ENCODE peak calls at places on chromosomes 6 and 20, in nine cellular contexts. T is HCT116, S is cardiac muscle cell, D is pancreas, Z is sigmoid colon, B is choroid plexus epithelial cell, X is left ventricle myocardium inferior, A is fibroblast of mammary gland, M is ovary. G is an unnamed sample.

GRCh38 chr6:1797801-1798200 is 188.1 kb downstream of the FOXC1 start:
- DNase-seq in T (no peak), S (peak; percentile 30), D (no peak), Z (no peak), B (peak; percentile 61), X (no peak), A (no peak), M (no peak), G (peak; percentile 61)

GRCh38 chr20:7094438-7094997 is 327.0 kb downstream of the BMP2 start:
- DNase-seq in T (peak; percentile 4), S (peak; percentile 16), D (no peak), Z (no peak), B (peak; percentile 72), X (no peak), A (peak; percentile 19), M (no peak), G (peak; percentile 4)

GRCh38 chr6:39558079-39558478 is 167.1 kb downstream of the KIF6 start:
- DNase-seq in T (no peak), S (no peak), D (no peak), Z (no peak), B (no peak), X (no peak), A (no peak), M (no peak), G (no peak)

GRCh38 chr20:2771631-2772080 is 28.8 kb downstream of the CPXM1 start:
- DNase-seq in T (no peak), S (peak; percentile 42), D (no peak), Z (no peak), B (no peak), X (no peak), A (no peak), M (no peak), G (no peak)

GRCh38 chr6:5175635-5176034 is 85.1 kb downstream of the LYRM4 start:
- DNase-seq in T (no peak), S (no peak), D (no peak), Z (no peak), B (no peak), X (no peak), A (no peak), M (no peak), G (no peak)

GRCh38 chr6:166437661-166438060 is 54.9 kb upstream of the MPC1 start:
- DNase-seq in T (no peak), S (no peak), D (no peak), Z (no peak), B (no peak), X (no peak), A (no peak), M (no peak), G (no peak)

GRCh38 chr20:24736131-24736843 is 212.8 kb upstream of the CST7 start:
- DNase-seq in T (no peak), S (no peak), D (no peak), Z (no peak), B (no peak), X (no peak), A (no peak), M (no peak), G (peak; percentile 6)

GRCh38 chr6:111228094-111228493 is 140.8 kb downstream of the SLC16A10 start:
- DNase-seq in T (no peak), S (peak; percentile 44), D (no peak), Z (no peak), B (peak; percentile 45), X (no peak), A (peak; percentile 48), M (no peak), G (peak; percentile 49)

GRCh38 chr6:144263786-144264185 is 21.3 kb upstream of the UTRN start:
- DNase-seq in T (no peak), S (peak; percentile 21), D (no peak), Z (no peak), B (peak; percentile 33), X (no peak), A (no peak), M (no peak), G (peak; percentile 22)

GRCh38 chr20:4341804-4342560 is 326.6 kb upstream of the RNF24 start:
- DNase-seq in T (no peak), S (peak; percentile 25), D (no peak), Z (no peak), B (peak; percentile 39), X (no peak), A (peak; percentile 51), M (no peak), G (peak; percentile 11)

GRCh38 chr6:167505782-167506181 is 180.9 kb downstream of the TTLL2 start:
- DNase-seq in T (no peak), S (no peak), D (no peak), Z (no peak), B (no peak), X (no peak), A (no peak), M (no peak), G (no peak)

GRCh38 chr6:154112181-154112809 is 73.3 kb downstream of the OPRM1 start:
- DNase-seq in T (no peak), S (no peak), D (no peak), Z (no peak), B (no peak), X (no peak), A (peak; percentile 4), M (no peak), G (no peak)

GRCh38 chr6:91970700-91971099 is 1383.8 kb upstream of the MAP3K7 start:
- DNase-seq in T (no peak), S (no peak), D (no peak), Z (no peak), B (no peak), X (no peak), A (no peak), M (no peak), G (no peak)

GRCh38 chr6:133951881-133952814 is 876 bp upstream of the TBPL1 start:
- DNase-seq in T (peak; percentile 49), S (peak; percentile 81), D (peak; percentile 75), Z (peak; percentile 79), B (peak; percentile 84), X (peak; percentile 67), A (peak; percentile 76), M (peak; percentile 70), G (peak; percentile 82)

GRCh38 chr6:105179244-105180065 is at the start of gene POPDC3:
- DNase-seq in T (no peak), S (peak; percentile 54), D (peak; percentile 67), Z (no peak), B (peak; percentile 47), X (no peak), A (peak; percentile 52), M (no peak), G (peak; percentile 54)

GRCh38 chr6:168102093-168102985 is 23.3 kb upstream of the FRMD1 start:
- DNase-seq in T (no peak), S (no peak), D (peak; percentile 72), Z (no peak), B (no peak), X (peak; percentile 2), A (no peak), M (no peak), G (no peak)

GRCh38 chr6:19279137-19279747 is 557.9 kb upstream of the ID4 start:
- DNase-seq in T (no peak), S (peak; percentile 52), D (no peak), Z (no peak), B (peak; percentile 72), X (no peak), A (peak; percentile 40), M (no peak), G (peak; percentile 69)

GRCh38 chr6:28657367-28657755 is 131.7 kb downstream of the GPX5 start:
- DNase-seq in T (no peak), S (no peak), D (no peak), Z (no peak), B (no peak), X (no peak), A (no peak), M (no peak), G (no peak)

GRCh38 chr6:96015791-96016776 is at the start of gene FUT9:
- DNase-seq in T (no peak), S (no peak), D (peak; percentile 88), Z (peak; percentile 73), B (no peak), X (no peak), A (no peak), M (no peak), G (no peak)

DNA sequence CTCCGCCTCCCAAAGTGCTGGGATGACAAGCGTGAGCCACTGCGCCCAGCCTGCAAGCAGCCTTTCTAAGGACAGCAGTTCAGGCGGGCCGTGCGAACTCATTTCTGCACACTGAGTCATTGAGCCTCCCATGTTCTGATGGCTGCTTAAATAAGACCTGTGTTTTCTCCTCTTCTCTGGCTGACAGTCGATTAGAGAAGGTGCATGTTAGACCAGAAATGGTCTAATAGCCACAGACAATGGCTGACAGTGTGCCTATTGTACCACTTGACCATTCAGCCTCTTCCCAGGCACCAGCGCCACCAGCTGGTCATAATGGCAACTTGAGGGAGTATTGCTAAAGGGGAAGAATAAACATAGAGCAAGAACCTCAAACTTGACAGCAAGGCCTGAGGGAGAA is 6.2 kb downstream of the CST11 start:
- DNase-seq in T (peak; percentile 35), S (peak; percentile 64), D (no peak), Z (no peak), B (peak; percentile 76), X (peak; percentile 47), A (peak; percentile 50), M (peak; percentile 56), G (peak; percentile 47)
- TF ChIP-seq CTCF in T (peak; percentile 76), S (peak; percentile 66), D (no peak), Z (peak; percentile 40), B (peak; percentile 85), X (peak; percentile 71), A (peak; percentile 64), M (no peak), G (peak; percentile 58)

GRCh38 chr6:83708546-83708969 is 343 bp downstream of the SNAP91 start:
- DNase-seq in T (no peak), S (peak; percentile 21), D (peak; percentile 63), Z (no peak), B (peak; percentile 9), X (no peak), A (no peak), M (peak; percentile 15), G (peak; percentile 2)
- H3K4me3 ChIP-seq in T (no peak overlapping the region), S (peak overlapping the region; percentile 87), D (peak overlapping the region; percentile 41), Z (peak overlapping the region; percentile 66), B (peak overlapping the region; percentile 55), X (peak overlapping the region; percentile 65), A (peak overlapping the region; percentile 27), M (peak overlapping the region; percentile 32), G (peak overlapping the region; percentile 49)

DNA sequence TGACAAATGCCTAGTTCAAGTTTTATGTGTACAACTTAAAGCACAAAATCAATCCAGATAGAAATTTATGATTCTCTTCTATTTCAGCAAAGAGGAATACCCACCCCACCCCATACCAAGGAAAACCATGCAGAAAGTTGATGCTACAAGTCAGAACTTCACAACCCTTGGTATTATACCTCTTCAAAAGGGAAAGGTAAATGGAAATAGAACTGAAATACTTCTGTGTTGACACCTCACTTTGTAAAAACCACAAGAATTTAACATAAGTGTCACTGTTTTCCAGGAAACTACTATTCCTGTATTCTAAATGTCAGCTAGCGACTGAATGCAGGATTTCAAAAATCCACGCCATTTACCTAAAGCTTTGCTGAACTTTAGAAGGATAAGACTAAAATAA is 3.7 kb downstream of the CPNE1 start:
- DNase-seq in T (peak; percentile 12), S (no peak), D (no peak), Z (no peak), B (peak; percentile 39), X (no peak), A (no peak), M (no peak), G (no peak)
- TF ChIP-seq CTCF in T (no peak), S (no peak), D (no peak), Z (no peak), B (no peak), X (no peak), A (no peak), M (no peak), G (no peak)

DNA sequence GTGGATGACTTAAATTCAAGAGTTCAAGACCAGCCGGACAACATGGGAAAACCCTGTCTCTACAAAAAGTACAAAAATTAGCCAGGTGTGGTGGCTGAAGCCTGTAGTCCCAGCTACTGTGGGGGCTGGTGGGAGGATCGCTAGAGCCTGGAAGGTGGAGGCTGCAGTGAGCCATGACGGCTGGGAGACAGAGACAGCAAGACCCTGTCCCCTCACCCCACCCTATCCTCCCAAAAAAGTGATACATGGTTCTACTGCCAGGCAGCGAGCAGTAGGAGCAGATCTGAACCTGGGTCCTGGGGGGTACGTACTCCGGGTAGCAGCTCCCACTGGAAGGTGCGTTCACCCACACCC is 2.2 kb downstream of the PSMA7 start:
- DNase-seq in T (no peak), S (no peak), D (no peak), Z (no peak), B (no peak), X (no peak), A (no peak), M (no peak), G (no peak)
- H3K4me3 ChIP-seq in T (peak overlapping the region; percentile 87), S (no peak overlapping the region), D (no peak overlapping the region), Z (peak overlapping the region; percentile 92), B (peak overlapping the region; percentile 14), X (peak overlapping the region; percentile 82), A (peak overlapping the region; percentile 70), M (no peak overlapping the region), G (peak overlapping the region; percentile 68)

G was measured in fibroblast of the aortic adventitia.